ENCODE peak calls at places on chromosomes 6 and 20, in six cellular contexts. One of them, this sample, is unnamed.
A peak's percentile ranks its signal among the peaks of the same experiment; 100 is the strongest.

GRCh38 chr6:140101367-140101766 is 726.9 kb upstream of the CITED2 start:
- DNase-seq in breast epithelium: no peak
- DNase-seq in small intestine: peak; percentile 27
- DNase-seq in mesenchymal stem cell: peak; percentile 8
- DNase-seq in IMR-90: peak; percentile 11
- DNase-seq in SJSA1: no peak
- DNase-seq in this sample: no peak

GRCh38 chr20:10239954-10240353 is 21.3 kb downstream of the SNAP25 start:
- DNase-seq in breast epithelium: peak; percentile 62
- DNase-seq in small intestine: peak; percentile 19
- DNase-seq in mesenchymal stem cell: peak; percentile 39
- DNase-seq in IMR-90: peak; percentile 16
- DNase-seq in SJSA1: no peak
- DNase-seq in this sample: no peak

GRCh38 chr6:112429226-112429625 is 82.1 kb downstream of the RFPL4B start:
- DNase-seq in breast epithelium: no peak
- DNase-seq in small intestine: no peak
- DNase-seq in mesenchymal stem cell: peak; percentile 46
- DNase-seq in IMR-90: peak; percentile 53
- DNase-seq in SJSA1: no peak
- DNase-seq in this sample: no peak

GRCh38 chr6:121498481-121499276 is 63.2 kb downstream of the GJA1 start:
- DNase-seq in breast epithelium: no peak
- DNase-seq in small intestine: no peak
- DNase-seq in mesenchymal stem cell: peak; percentile 35
- DNase-seq in IMR-90: no peak
- DNase-seq in SJSA1: no peak
- DNase-seq in this sample: no peak

GRCh38 chr20:57652865-57653545 is 32.8 kb upstream of the ZBP1 start:
- DNase-seq in breast epithelium: peak; percentile 38
- DNase-seq in small intestine: no peak
- DNase-seq in mesenchymal stem cell: no peak
- DNase-seq in IMR-90: no peak
- DNase-seq in SJSA1: no peak
- DNase-seq in this sample: no peak

GRCh38 chr6:97626586-97627441 is 343.8 kb upstream of the MMS22L start:
- DNase-seq in breast epithelium: no peak
- DNase-seq in small intestine: no peak
- DNase-seq in mesenchymal stem cell: peak; percentile 5
- DNase-seq in IMR-90: peak; percentile 3
- DNase-seq in SJSA1: no peak
- DNase-seq in this sample: no peak

GRCh38 chr20:31485450-31486339 is 10.6 kb downstream of the REM1 start:
- DNase-seq in breast epithelium: no peak
- DNase-seq in small intestine: no peak
- DNase-seq in mesenchymal stem cell: peak; percentile 19
- DNase-seq in IMR-90: peak; percentile 8
- DNase-seq in SJSA1: no peak
- DNase-seq in this sample: no peak

GRCh38 chr6:22353036-22353560 is 56.3 kb upstream of the PRL start:
- DNase-seq in breast epithelium: no peak
- DNase-seq in small intestine: no peak
- DNase-seq in mesenchymal stem cell: peak; percentile 19
- DNase-seq in IMR-90: no peak
- DNase-seq in SJSA1: no peak
- DNase-seq in this sample: no peak

GRCh38 chr6:169669889-169670288 is 31.9 kb downstream of the WDR27 start:
- DNase-seq in breast epithelium: no peak
- DNase-seq in small intestine: no peak
- DNase-seq in mesenchymal stem cell: peak; percentile 30
- DNase-seq in IMR-90: peak; percentile 32
- DNase-seq in SJSA1: no peak
- DNase-seq in this sample: no peak

GRCh38 chr20:43095034-43095433 is 94.7 kb downstream of the PTPRT start:
- DNase-seq in breast epithelium: no peak
- DNase-seq in small intestine: no peak
- DNase-seq in mesenchymal stem cell: no peak
- DNase-seq in IMR-90: no peak
- DNase-seq in SJSA1: no peak
- DNase-seq in this sample: no peak

GRCh38 chr20:62370807-62371587 is 3.9 kb upstream of the LAMA5 start:
- DNase-seq in breast epithelium: no peak
- DNase-seq in small intestine: no peak
- DNase-seq in mesenchymal stem cell: no peak
- DNase-seq in IMR-90: no peak
- DNase-seq in SJSA1: no peak
- DNase-seq in this sample: no peak

GRCh38 chr6:10582774-10583508 is 61.8 kb downstream of the GCNT2 start:
- DNase-seq in breast epithelium: no peak
- DNase-seq in small intestine: no peak
- DNase-seq in mesenchymal stem cell: no peak
- DNase-seq in IMR-90: no peak
- DNase-seq in SJSA1: no peak
- DNase-seq in this sample: no peak

GRCh38 chr6:163415176-163415619 is 680 bp downstream of the QKI start:
- DNase-seq in breast epithelium: no peak
- DNase-seq in small intestine: no peak
- DNase-seq in mesenchymal stem cell: no peak
- DNase-seq in IMR-90: no peak
- DNase-seq in SJSA1: no peak
- DNase-seq in this sample: peak; percentile 39

GRCh38 chr20:50548396-50548795 is 38.2 kb downstream of the PTPN1 start:
- DNase-seq in breast epithelium: no peak
- DNase-seq in small intestine: peak; percentile 37
- DNase-seq in mesenchymal stem cell: no peak
- DNase-seq in IMR-90: no peak
- DNase-seq in SJSA1: no peak
- DNase-seq in this sample: no peak

GRCh38 chr6:11795403-11795802 is 16.8 kb upstream of the ADTRP start:
- DNase-seq in breast epithelium: no peak
- DNase-seq in small intestine: no peak
- DNase-seq in mesenchymal stem cell: peak; percentile 49
- DNase-seq in IMR-90: no peak
- DNase-seq in SJSA1: no peak
- DNase-seq in this sample: no peak

GRCh38 chr6:108714012-108714773 is 134.0 kb upstream of the ARMC2 start:
- DNase-seq in breast epithelium: no peak
- DNase-seq in small intestine: no peak
- DNase-seq in mesenchymal stem cell: peak; percentile 34
- DNase-seq in IMR-90: peak; percentile 51
- DNase-seq in SJSA1: no peak
- DNase-seq in this sample: no peak
- H3K4me3 ChIP-seq in breast epithelium: no peak overlapping the region
- H3K4me3 ChIP-seq in small intestine: no peak overlapping the region
- H3K4me3 ChIP-seq in mesenchymal stem cell: no peak overlapping the region
- H3K4me3 ChIP-seq in IMR-90: no peak overlapping the region
- H3K4me3 ChIP-seq in SJSA1: no peak overlapping the region
- H3K4me3 ChIP-seq in this sample: no peak overlapping the region

GRCh38 chr20:45341579-45341938 is 6.7 kb downstream of the SDC4 start:
- DNase-seq in breast epithelium: no peak
- DNase-seq in small intestine: no peak
- DNase-seq in mesenchymal stem cell: no peak
- DNase-seq in IMR-90: no peak
- DNase-seq in SJSA1: no peak
- DNase-seq in this sample: no peak
- H3K4me3 ChIP-seq in breast epithelium: no peak overlapping the region
- H3K4me3 ChIP-seq in small intestine: no peak overlapping the region
- H3K4me3 ChIP-seq in mesenchymal stem cell: no peak overlapping the region
- H3K4me3 ChIP-seq in IMR-90: no peak overlapping the region
- H3K4me3 ChIP-seq in SJSA1: no peak overlapping the region
- H3K4me3 ChIP-seq in this sample: no peak overlapping the region

GRCh38 chr20:64041781-64042771 is 6.1 kb downstream of the C20orf204 start:
- DNase-seq in breast epithelium: no peak
- DNase-seq in small intestine: no peak
- DNase-seq in mesenchymal stem cell: no peak
- DNase-seq in IMR-90: no peak
- DNase-seq in SJSA1: no peak
- DNase-seq in this sample: peak; percentile 63
- H3K4me3 ChIP-seq in breast epithelium: peak overlapping the region; percentile 39
- H3K4me3 ChIP-seq in small intestine: peak overlapping the region; percentile 17
- H3K4me3 ChIP-seq in mesenchymal stem cell: peak overlapping the region; percentile 49
- H3K4me3 ChIP-seq in IMR-90: peak overlapping the region; percentile 35
- H3K4me3 ChIP-seq in SJSA1: peak overlapping the region; percentile 26
- H3K4me3 ChIP-seq in this sample: peak overlapping the region; percentile 37

GRCh38 chr6:38427492-38428210 is 212.1 kb downstream of the BTBD9 start:
- DNase-seq in breast epithelium: no peak
- DNase-seq in small intestine: no peak
- DNase-seq in mesenchymal stem cell: no peak
- DNase-seq in IMR-90: no peak
- DNase-seq in SJSA1: no peak
- DNase-seq in this sample: no peak
- H3K4me3 ChIP-seq in breast epithelium: no peak overlapping the region
- H3K4me3 ChIP-seq in small intestine: no peak overlapping the region
- H3K4me3 ChIP-seq in mesenchymal stem cell: no peak overlapping the region
- H3K4me3 ChIP-seq in IMR-90: no peak overlapping the region
- H3K4me3 ChIP-seq in SJSA1: no peak overlapping the region
- H3K4me3 ChIP-seq in this sample: no peak overlapping the region

DNA sequence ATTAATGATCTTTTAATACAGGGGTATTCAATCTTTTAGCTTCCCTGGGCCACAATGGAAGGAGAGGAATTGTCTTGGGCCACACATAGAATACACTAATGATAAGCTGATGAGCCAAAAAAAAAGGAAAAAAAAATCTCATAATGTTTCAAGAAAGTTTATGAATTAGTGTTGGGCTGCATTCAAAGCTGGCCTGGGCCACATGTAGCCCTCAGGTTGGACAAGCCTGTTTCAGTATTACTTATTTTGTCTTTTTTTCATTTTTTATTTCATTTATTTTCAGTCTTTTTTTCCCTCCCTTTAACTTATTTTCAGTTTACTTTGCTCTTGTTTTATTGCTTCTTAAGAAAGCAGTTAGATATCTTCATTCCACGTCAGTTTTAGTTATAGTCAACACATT is 2171.8 kb upstream of the DEFB115 start:
- DNase-seq in breast epithelium: no peak
- DNase-seq in small intestine: no peak
- DNase-seq in mesenchymal stem cell: no peak
- DNase-seq in IMR-90: no peak
- DNase-seq in SJSA1: no peak
- DNase-seq in this sample: no peak
- H3K4me3 ChIP-seq in breast epithelium: no peak overlapping the region
- H3K4me3 ChIP-seq in small intestine: no peak overlapping the region
- H3K4me3 ChIP-seq in mesenchymal stem cell: no peak overlapping the region
- H3K4me3 ChIP-seq in IMR-90: no peak overlapping the region
- H3K4me3 ChIP-seq in SJSA1: no peak overlapping the region
- H3K4me3 ChIP-seq in this sample: no peak overlapping the region